ENCODE peak calls at places on chromosomes 16 and 17, in eight cellular contexts. F is midbrain; N is fibroblast of lung; T is cardiac septum; U is activated T-helper 2 cell treated with anti-CD3 and anti-CD28 coated beads, Interferon-gamma antibody, Interleukin-2, Interleukin-4, amounts not matched to agents 10 μg/mL and 5 μg/mL and 100 μg/mL, durations not matched to agents 14 hours and 24 hours and 36 hours; L is hippocampal formation; P is effector memory CD4-positive, alpha-beta T cell; G is heart right ventricle. J is an unnamed sample.

GRCh38 chr17:78990349-78991016 is 10.8 kb upstream of the LGALS3BP start:
- DNase-seq in U (no peak), L (no peak), N (no peak), G (no peak), T (peak; percentile 71), F (no peak), P (no peak), J (no peak)

GRCh38 chr17:41811549-41812175 is at the start of gene P3H4:
- DNase-seq in L (peak; percentile 31), N (peak; percentile 80), T (peak; percentile 83), F (peak; percentile 77), U (peak; percentile 73), G (peak; percentile 68), P (peak; percentile 56), J (no peak)

GRCh38 chr17:35051183-35051578 is 12.3 kb downstream of the RFFL start:
- DNase-seq in U (peak; percentile 30), G (no peak), N (no peak), F (peak; percentile 32), T (no peak), P (peak; percentile 34), L (peak; percentile 31), J (no peak)

GRCh38 chr16:85578599-85578948 is 34.5 kb upstream of the GSE1 start:
- DNase-seq in L (no peak), U (no peak), T (no peak), N (no peak), P (no peak), F (no peak), G (no peak), J (no peak)

GRCh38 chr16:22886908-22887307 is 72.9 kb downstream of the HS3ST2 start:
- DNase-seq in P (no peak), L (no peak), U (no peak), F (no peak), T (no peak), N (no peak), G (no peak), J (no peak)

GRCh38 chr16:49000594-49000993 is 281.0 kb downstream of the CBLN1 start:
- DNase-seq in T (no peak), U (no peak), P (no peak), L (no peak), G (no peak), F (no peak), N (no peak), J (no peak)

GRCh38 chr17:69870091-69870530 is 204.9 kb upstream of the KCNJ16 start:
- DNase-seq in U (no peak), N (peak; percentile 94), G (no peak), T (no peak), F (no peak), P (no peak), L (no peak), J (no peak)

GRCh38 chr17:5184284-5184683 is 7.4 kb downstream of the ZNF594 start:
- DNase-seq in N (no peak), T (no peak), U (no peak), F (no peak), G (no peak), L (no peak), P (no peak), J (no peak)

GRCh38 chr17:79104898-79105600 is 30.4 kb downstream of the ENGASE start:
- DNase-seq in F (no peak), G (no peak), T (no peak), L (no peak), U (no peak), N (no peak), P (no peak), J (no peak)

GRCh38 chr17:28334666-28335200 is 539 bp downstream of the IFT20 start:
- DNase-seq in F (no peak), N (no peak), P (no peak), G (no peak), L (no peak), U (no peak), T (no peak), J (no peak)

GRCh38 chr17:62180772-62181171 is 115.7 kb upstream of the MED13 start:
- DNase-seq in T (no peak), U (no peak), G (no peak), N (no peak), F (no peak), L (no peak), P (no peak), J (no peak)

GRCh38 chr16:50245417-50246298 is 20.7 kb upstream of the ADCY7 start:
- DNase-seq in T (peak; percentile 55), G (no peak), F (peak; percentile 32), L (peak; percentile 4), P (no peak), N (peak; percentile 66), U (peak; percentile 42), J (no peak)

GRCh38 chr16:68411086-68411485 is 37.2 kb downstream of the SMPD3 start:
- DNase-seq in L (no peak), F (no peak), P (no peak), T (no peak), G (no peak), N (no peak), U (no peak), J (no peak)

GRCh38 chr17:68511254-68511670 is 968 bp upstream of the PRKAR1A start:
- DNase-seq in F (peak; percentile 31), N (no peak), U (no peak), P (no peak), G (no peak), T (no peak), L (no peak), J (no peak)

GRCh38 chr16:50591800-50592771 is 43.9 kb downstream of the NKD1 start:
- DNase-seq in P (no peak), T (peak; percentile 85), F (peak; percentile 91), U (no peak), G (peak; percentile 58), N (no peak), L (peak; percentile 74), J (peak; percentile 52)

GRCh38 chr17:82815790-82816305 is 24.0 kb downstream of the ZNF750 start:
- DNase-seq in F (no peak), N (no peak), G (no peak), L (no peak), P (no peak), U (no peak), T (no peak), J (no peak)

GRCh38 chr17:76051571-76051970 is 20.7 kb downstream of the SRP68 start:
- DNase-seq in U (no peak), L (no peak), P (no peak), N (no peak), T (no peak), F (no peak), G (no peak), J (no peak)

GRCh38 chr16:27199235-27199586 is 4.1 kb upstream of the KDM8 start:
- DNase-seq in L (no peak), N (no peak), F (no peak), U (no peak), T (no peak), P (no peak), G (no peak), J (no peak)

GRCh38 chr17:48054238-48055185 is 6.4 kb downstream of the NFE2L1 start:
- DNase-seq in F (peak; percentile 78), P (no peak), G (peak; percentile 73), U (no peak), N (peak; percentile 84), L (peak; percentile 66), T (no peak), J (no peak)

GRCh38 chr16:24328835-24329418 is 72.8 kb downstream of the CACNG3 start:
- DNase-seq in U (no peak), P (no peak), T (no peak), N (no peak), F (no peak), L (no peak), G (no peak), J (no peak)

GRCh38 chr17:36721560-36722120 is 120.3 kb downstream of the MRM1 start:
- DNase-seq in U (no peak), P (no peak), T (no peak), N (no peak), L (no peak), G (no peak), F (no peak), J (no peak)

GRCh38 chr16:23342083-23342640 is 40.1 kb downstream of the SCNN1B start:
- DNase-seq in T (no peak), L (no peak), P (no peak), F (no peak), U (no peak), N (no peak), G (no peak), J (no peak)

GRCh38 chr16:83402160-83402794 is 405.5 kb upstream of the HSBP1 start:
- DNase-seq in F (no peak), U (no peak), P (no peak), N (peak; percentile 67), T (no peak), L (no peak), G (no peak), J (no peak)

GRCh38 chr16:84753412-84754325 is 53.9 kb downstream of the USP10 start:
- DNase-seq in L (no peak), F (no peak), T (no peak), N (no peak), U (no peak), P (no peak), G (no peak), J (no peak)

GRCh38 chr16:12470311-12471229 is 333.1 kb downstream of the CPPED1 start:
- DNase-seq in P (no peak), G (peak; percentile 69), U (no peak), F (peak; percentile 15), N (peak; percentile 79), L (no peak), T (peak; percentile 79), J (peak; percentile 18)

GRCh38 chr17:28276011-28276410 is 43.0 kb upstream of the TMEM97 start:
- DNase-seq in U (no peak), G (no peak), N (no peak), T (no peak), P (no peak), L (no peak), F (no peak), J (no peak)

GRCh38 chr16:4511441-4512082 is 27.0 kb downstream of the CDIP1 start:
- DNase-seq in T (no peak), P (no peak), L (peak; percentile 56), F (peak; percentile 37), G (peak; percentile 54), U (no peak), N (peak; percentile 24), J (no peak)

GRCh38 chr17:66900126-66901010 is 64.1 kb upstream of the CACNG4 start:
- DNase-seq in G (no peak), F (peak; percentile 21), U (no peak), N (peak; percentile 11), T (no peak), L (peak; percentile 32), P (no peak), J (no peak)

GRCh38 chr16:1494711-1495110 is 1.6 kb downstream of the TELO2 start:
- DNase-seq in N (no peak), P (no peak), U (no peak), F (no peak), G (peak; percentile 65), T (no peak), L (no peak), J (no peak)

GRCh38 chr17:7586673-7587419 is 3.0 kb downstream of the SOX15 start:
- DNase-seq in F (no peak), P (no peak), T (no peak), G (peak; percentile 38), U (no peak), N (no peak), L (no peak), J (no peak)

GRCh38 chr17:30352247-30352814 is 18.5 kb upstream of the TMIGD1 start:
- DNase-seq in G (no peak), T (no peak), F (no peak), P (no peak), U (no peak), L (no peak), N (no peak), J (no peak)

GRCh38 chr17:1648582-1649115 is 1.0 kb downstream of the RILP start:
- DNase-seq in U (peak; percentile 91), F (peak; percentile 97), G (peak; percentile 93), N (peak; percentile 87), L (peak; percentile 92), P (peak; percentile 92), T (peak; percentile 98), J (peak; percentile 82)

GRCh38 chr17:3609689-3610088 is 478 bp upstream of the TRPV1 start:
- DNase-seq in T (no peak), P (no peak), N (no peak), L (no peak), F (no peak), U (no peak), G (no peak), J (no peak)

GRCh38 chr17:69141802-69142472 is at the start of gene ABCA6:
- DNase-seq in N (peak; percentile 25), L (peak; percentile 70), G (no peak), U (no peak), P (no peak), T (no peak), F (peak; percentile 37), J (no peak)

J was measured in thoracic aorta.